ENCODE peak calls at places on chromosomes 11 and 22, in four cellular contexts. J is uterus, U is testis, W is adrenal gland. O is an unnamed sample.

GRCh38 chr22:44997060-44997459 is 12.7 kb downstream of the PHF21B start:
- DNase-seq in J (no peak), W (no peak), U (no peak), O (no peak)

GRCh38 chr11:47234669-47235075 is 13.9 kb downstream of the ACP2 start:
- DNase-seq in J (no peak), U (no peak), W (peak; percentile 95), O (no peak)

GRCh38 chr11:107704432-107704831 is 7.4 kb downstream of the SLN start:
- DNase-seq in J (no peak), U (no peak), W (no peak), O (no peak)

GRCh38 chr11:107769189-107769588 is 57.3 kb upstream of the SLN start:
- DNase-seq in U (no peak), W (no peak), J (no peak), O (no peak)

GRCh38 chr11:86442420-86442819 is 67.7 kb downstream of the CCDC81 start:
- DNase-seq in J (no peak), W (no peak), U (no peak), O (no peak)

GRCh38 chr11:69941546-69942332 is 122.5 kb upstream of the FGF3 start:
- DNase-seq in J (no peak), U (no peak), W (no peak), O (no peak)

GRCh38 chr11:71199226-71199815 is 53.1 kb downstream of the SHANK2 start:
- DNase-seq in U (peak; percentile 29), W (no peak), J (no peak), O (no peak)

GRCh38 chr22:47073101-47073500 is 310.7 kb downstream of the TBC1D22A start:
- DNase-seq in W (no peak), J (no peak), U (no peak), O (no peak)

GRCh38 chr22:46209262-46209661 is 40.8 kb downstream of the CDPF1 start:
- DNase-seq in J (no peak), W (no peak), U (no peak), O (peak; percentile 29)

GRCh38 chr11:26348776-26349175 is 16.8 kb downstream of the ANO3 start:
- DNase-seq in U (no peak), W (no peak), J (no peak), O (no peak)

GRCh38 chr11:66568124-66568916 is at the start of gene CTSF:
- DNase-seq in J (peak; percentile 83), W (peak; percentile 91), U (peak; percentile 94), O (peak; percentile 75)

GRCh38 chr22:37193629-37194191 is 5.7 kb upstream of the C1QTNF6 start:
- DNase-seq in W (peak; percentile 54), U (no peak), J (peak; percentile 35), O (no peak)

GRCh38 chr11:125168875-125169537 is 4.5 kb downstream of the PKNOX2 start:
- DNase-seq in W (no peak), J (no peak), U (no peak), O (no peak)

GRCh38 chr11:10155793-10156490 is 138.1 kb downstream of the SBF2 start:
- DNase-seq in U (no peak), W (no peak), J (no peak), O (no peak)

GRCh38 chr22:48937032-48937639 is 890.5 kb downstream of the BRD1 start:
- DNase-seq in J (no peak), U (peak; percentile 4), W (no peak), O (no peak)

GRCh38 chr11:103546236-103546635 is 437.0 kb downstream of the DYNC2H1 start:
- DNase-seq in J (no peak), U (no peak), W (no peak), O (no peak)

GRCh38 chr11:127653071-127653470 is 652.5 kb upstream of the KIRREL3 start:
- DNase-seq in J (no peak), W (no peak), U (no peak), O (no peak)

GRCh38 chr11:121415861-121416260 is 36.3 kb upstream of the SORL1 start:
- DNase-seq in U (no peak), J (no peak), W (peak; percentile 34), O (no peak)

GRCh38 chr11:18727499-18728236 is 1.7 kb upstream of the IGSF22 start:
- DNase-seq in U (peak; percentile 26), J (peak; percentile 24), W (peak; percentile 47), O (peak; percentile 11)

GRCh38 chr22:25777870-25778269 is 35.9 kb downstream of the MYO18B start:
- DNase-seq in U (peak; percentile 35), W (peak; percentile 51), J (no peak), O (peak; percentile 47)

GRCh38 chr11:93519179-93519578 is 24.0 kb downstream of the SMCO4 start:
- DNase-seq in W (no peak), J (no peak), U (no peak), O (no peak)

GRCh38 chr22:50114221-50114981 is 24.6 kb downstream of the MOV10L1 start:
- DNase-seq in J (no peak), W (no peak), U (no peak), O (no peak)

GRCh38 chr22:37223965-37224551 is 11.8 kb upstream of the SSTR3 start:
- DNase-seq in U (no peak), W (no peak), J (no peak), O (no peak)

GRCh38 chr11:118006153-118006534 is 19.9 kb downstream of the IL10RA start:
- DNase-seq in J (no peak), U (no peak), W (peak; percentile 29), O (no peak)

GRCh38 chr11:104946907-104947306 is 21.5 kb downstream of the CASP4 start:
- DNase-seq in J (no peak), W (peak; percentile 40), U (peak; percentile 33), O (peak; percentile 45)

GRCh38 chr11:534592-535518 is 521 bp downstream of the HRAS start:
- DNase-seq in U (peak; percentile 46), W (peak; percentile 44), J (peak; percentile 35), O (no peak)

GRCh38 chr11:47971501-47971900 is 8.9 kb upstream of the PTPRJ start:
- DNase-seq in U (no peak), J (no peak), W (no peak), O (no peak)

GRCh38 chr22:23399367-23400285 is 180.5 kb downstream of the IGLL1 start:
- DNase-seq in U (peak; percentile 40), W (no peak), J (no peak), O (no peak)

GRCh38 chr11:1049431-1049891 is 12.9 kb upstream of the MUC6 start:
- DNase-seq in W (no peak), U (no peak), J (no peak), O (no peak)

GRCh38 chr22:48528221-48528915 is 1299.3 kb downstream of the BRD1 start:
- DNase-seq in W (no peak), U (no peak), J (no peak), O (no peak)

GRCh38 chr11:11843233-11843632 is 1.5 kb downstream of the USP47 start:
- DNase-seq in U (no peak), W (peak; percentile 13), J (no peak), O (peak; percentile 81)

DNA sequence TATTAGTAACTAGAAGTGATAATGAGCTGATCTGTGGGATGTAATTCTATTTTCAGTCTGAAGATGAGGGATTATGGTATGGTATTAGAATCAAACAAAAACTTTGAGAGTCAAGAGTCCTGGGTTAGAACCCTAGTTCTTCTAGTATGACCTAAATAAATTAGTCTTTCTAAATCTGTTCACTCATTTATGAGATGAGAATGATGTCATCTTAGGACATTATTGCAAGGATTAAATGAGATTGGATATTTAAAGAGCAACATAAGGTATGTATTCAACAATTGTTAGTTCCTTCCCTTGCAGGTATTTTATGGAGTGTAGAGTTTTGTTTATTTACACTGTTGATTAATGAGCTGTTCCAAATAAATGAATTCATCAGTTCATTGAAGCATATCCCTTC is 21.8 kb downstream of the EMSY start:
- DNase-seq in J (no peak), W (no peak), U (no peak), O (no peak)
- TF ChIP-seq POLR2A in J (no peak), W (no peak), U (no peak), O (no peak)

GRCh38 chr11:119205574-119206511 is at the start of gene CBL:
- DNase-seq in J (peak; percentile 97), U (peak; percentile 97), W (peak; percentile 96), O (peak; percentile 90)
- TF ChIP-seq POLR2A in J (peak; percentile 84), U (no peak), W (peak; percentile 16), O (no peak)

GRCh38 chr11:8786933-8787332 is 104.3 kb downstream of the RPL27A start:
- DNase-seq in W (no peak), J (no peak), U (no peak), O (no peak)
- TF ChIP-seq POLR2A in W (no peak), J (no peak), U (no peak), O (no peak)

DNA sequence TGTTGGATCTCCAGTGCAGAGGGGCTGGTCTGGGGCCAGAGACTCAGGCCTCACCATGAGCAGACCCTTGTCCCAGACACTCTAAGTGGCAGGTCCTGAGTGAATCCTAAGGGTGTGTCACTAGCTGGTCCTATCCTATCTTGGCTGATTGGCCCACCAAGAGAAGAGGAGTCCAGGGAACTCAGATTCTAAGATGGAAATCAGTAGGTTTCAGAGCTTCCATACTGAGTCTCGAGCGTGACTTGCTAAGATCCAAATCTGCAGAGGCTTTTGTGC is 10.9 kb downstream of the POU2AF1 start:
- DNase-seq in U (no peak), W (no peak), J (no peak), O (no peak)
- TF ChIP-seq POLR2A in U (no peak), W (no peak), J (no peak), O (no peak)

GRCh38 chr11:126440792-126441514 is 85.5 kb downstream of the ST3GAL4 start:
- DNase-seq in W (peak; percentile 80), U (peak; percentile 92), J (peak; percentile 90), O (peak; percentile 83)
- TF ChIP-seq POLR2A in W (no peak), U (no peak), J (no peak), O (no peak)

GRCh38 chr11:2092956-2093412 is 46.2 kb downstream of the IGF2 start:
- DNase-seq in J (peak; percentile 50), U (peak; percentile 60), W (no peak), O (no peak)

GRCh38 chr11:2091786-2092463 is 47.3 kb downstream of the IGF2 start:
- DNase-seq in W (no peak), U (no peak), J (no peak), O (no peak)

GRCh38 chr11:2093575-2094353 is 45.4 kb downstream of the IGF2 start:
- DNase-seq in W (peak; percentile 23), U (peak; percentile 31), J (no peak), O (no peak)

GRCh38 chr11:2091112-2091746 is 48.0 kb downstream of the IGF2 start:
- DNase-seq in U (no peak), W (no peak), J (no peak), O (no peak)

GRCh38 chr11:2092464-2092910 is 46.7 kb downstream of the IGF2 start:
- DNase-seq in U (no peak), J (no peak), W (no peak), O (no peak)
- TF ChIP-seq POLR2A in U (no peak), J (no peak), W (no peak), O (no peak)

GRCh38 chr22:30287626-30288413 is 1.5 kb downstream of the CASTOR1 start:
- DNase-seq in W (peak; percentile 89), U (peak; percentile 91), J (peak; percentile 88), O (peak; percentile 91)
- TF ChIP-seq POLR2A in W (peak; percentile 27), U (no peak), J (peak; percentile 57), O (no peak)

O was measured in erythroblast.